ENCODE peak calls at places on chromosomes 12 and 14, in ten cellular contexts. U is foreskin fibroblast, E is choroid plexus epithelial cell, S is body of pancreas, A is psoas muscle, V is testis, D is AG10803, N is transverse colon, C is HFF-Myc, T is fibroblast of lung. M is an unnamed sample.

GRCh38 chr12:124073636-124074035 is 100.6 kb downstream of the ZNF664 start:
- DNase-seq in U (no peak), E (no peak), S (no peak), A (no peak), V (no peak), D (no peak), N (no peak), C (no peak), T (peak; percentile 44), M (no peak)

GRCh38 chr14:68670344-68670725 is 122.5 kb downstream of the ZFP36L1 start:
- DNase-seq in U (no peak), E (no peak), S (peak; percentile 67), A (no peak), V (no peak), D (no peak), N (no peak), C (no peak), T (no peak), M (no peak)

GRCh38 chr14:105878125-105878524 is 351.7 kb downstream of the TMEM121 start:
- DNase-seq in U (no peak), E (no peak), S (peak; percentile 6), A (peak; percentile 5), V (no peak), D (no peak), N (no peak), C (no peak), T (no peak), M (no peak)

GRCh38 chr14:63480599-63480998 is 62.6 kb downstream of the PPP2R5E start:
- DNase-seq in U (no peak), E (no peak), S (no peak), A (no peak), V (no peak), D (no peak), N (no peak), C (no peak), T (no peak), M (no peak)

GRCh38 chr12:23704992-23705943 is 244.2 kb downstream of the SOX5 start:
- DNase-seq in U (no peak), E (no peak), S (no peak), A (no peak), V (no peak), D (no peak), N (no peak), C (no peak), T (no peak), M (no peak)

GRCh38 chr14:31410048-31410654 is 10.2 kb downstream of the HEATR5A start:
- DNase-seq in U (no peak), E (no peak), S (no peak), A (no peak), V (no peak), D (no peak), N (no peak), C (no peak), T (no peak), M (no peak)

GRCh38 chr12:84561362-84561761 is 351.2 kb downstream of the SLC6A15 start:
- DNase-seq in U (peak; percentile 26), E (peak; percentile 13), S (no peak), A (no peak), V (no peak), D (peak; percentile 50), N (no peak), C (no peak), T (no peak), M (peak; percentile 25)

GRCh38 chr12:7026854-7027253 is 8.6 kb upstream of the LPCAT3 start:
- DNase-seq in U (no peak), E (no peak), S (no peak), A (no peak), V (no peak), D (no peak), N (no peak), C (no peak), T (no peak), M (no peak)

GRCh38 chr14:83217492-83217891 is 1683.8 kb upstream of the SEL1L start:
- DNase-seq in U (peak; percentile 76), E (peak; percentile 94), S (no peak), A (no peak), V (no peak), D (peak; percentile 65), N (no peak), C (no peak), T (peak; percentile 1), M (peak; percentile 64)
- TF ChIP-seq CTCF in U (peak; percentile 17), E (peak; percentile 41), S (no peak), A (no peak), V (no peak), D (no peak), N (no peak), C (no peak), T (peak; percentile 15), M (no peak)

GRCh38 chr14:77376771-77377501 is at the start of the genes SAMD15 and TMED8:
- DNase-seq in U (peak; percentile 79), E (peak; percentile 87), S (peak; percentile 78), A (peak; percentile 85), V (peak; percentile 92), D (peak; percentile 81), N (peak; percentile 84), C (peak; percentile 57), T (peak; percentile 84), M (peak; percentile 82)

GRCh38 chr14:77376380-77376770 is 519 bp downstream of the TMED8 start:
- DNase-seq in U (peak; percentile 2), E (peak; percentile 21), S (peak; percentile 17), A (peak; percentile 26), V (peak; percentile 25), D (peak; percentile 14), N (peak; percentile 26), C (no peak), T (peak; percentile 7), M (no peak)

GRCh38 chr14:77375973-77376372 is 921 bp downstream of the TMED8 start:
- DNase-seq in U (no peak), E (no peak), S (no peak), A (no peak), V (no peak), D (no peak), N (no peak), C (no peak), T (no peak), M (no peak)

GRCh38 chr14:77377502-77377844 is 294 bp downstream of the SAMD15 start:
- DNase-seq in U (peak; percentile 2), E (no peak), S (no peak), A (no peak), V (no peak), D (no peak), N (no peak), C (no peak), T (no peak), M (no peak)

DNA sequence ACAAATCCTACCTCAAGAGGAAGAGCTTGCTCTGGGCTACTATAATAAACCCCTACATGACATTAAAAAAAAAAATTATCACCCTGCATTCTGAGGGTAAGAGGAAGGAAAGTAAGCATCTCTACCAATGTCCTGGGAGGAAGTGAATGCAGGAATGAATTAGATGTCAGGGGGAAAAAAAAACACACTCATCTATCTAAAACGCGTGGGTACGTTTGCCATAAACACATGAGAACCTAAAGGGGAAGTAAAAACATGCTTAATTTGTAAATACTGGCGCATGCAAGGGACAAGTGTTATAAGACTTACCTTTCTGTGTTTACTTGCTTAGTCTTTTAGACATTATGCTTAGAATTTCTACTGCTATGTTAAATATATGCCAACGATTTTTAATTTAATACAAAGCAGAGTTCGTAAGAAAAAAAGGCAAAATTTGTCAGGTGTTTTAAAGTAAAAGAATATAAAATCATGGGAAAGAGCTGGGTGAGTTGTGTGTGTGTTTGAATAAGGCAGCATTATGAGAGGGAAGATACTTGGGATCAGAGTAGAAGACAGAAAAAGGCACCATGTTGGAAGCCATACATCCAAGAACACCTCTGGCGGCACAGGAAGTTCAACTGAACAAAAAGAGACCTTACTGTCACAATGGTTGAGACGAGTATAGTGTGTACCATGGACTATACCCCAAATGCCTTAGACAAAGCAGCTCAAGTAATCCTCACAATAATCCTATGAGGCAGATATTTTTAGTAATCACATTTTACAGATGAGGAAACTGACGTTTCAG is 1.5 kb downstream of the TMED8 start:
- DNase-seq in U (no peak), E (no peak), S (no peak), A (no peak), V (no peak), D (no peak), N (no peak), C (no peak), T (no peak), M (no peak)
- H3K4me3 ChIP-seq in U (peak overlapping the region; percentile 78), E (no peak overlapping the region), S (no peak overlapping the region), A (peak overlapping the region; percentile 92), V (no peak overlapping the region), D (peak overlapping the region; percentile 93), N (no peak overlapping the region), C (peak overlapping the region; percentile 60), T (peak overlapping the region; percentile 73), M (peak overlapping the region; percentile 90)

GRCh38 chr12:48177985-48178384 is 5.5 kb upstream of the CCDC184 start:
- DNase-seq in U (no peak), E (no peak), S (no peak), A (no peak), V (no peak), D (no peak), N (no peak), C (no peak), T (no peak), M (no peak)

GRCh38 chr12:48183091-48183875 is at the start of gene CCDC184:
- DNase-seq in U (peak; percentile 72), E (peak; percentile 66), S (peak; percentile 61), A (peak; percentile 48), V (peak; percentile 87), D (peak; percentile 70), N (peak; percentile 60), C (peak; percentile 63), T (peak; percentile 77), M (peak; percentile 71)

GRCh38 chr12:48182659-48183058 is 785 bp upstream of the CCDC184 start:
- DNase-seq in U (no peak), E (no peak), S (no peak), A (no peak), V (no peak), D (no peak), N (no peak), C (no peak), T (no peak), M (no peak)

GRCh38 chr12:48180857-48181495 is 2.5 kb upstream of the CCDC184 start:
- DNase-seq in U (no peak), E (no peak), S (no peak), A (no peak), V (no peak), D (no peak), N (no peak), C (no peak), T (no peak), M (no peak)

DNA sequence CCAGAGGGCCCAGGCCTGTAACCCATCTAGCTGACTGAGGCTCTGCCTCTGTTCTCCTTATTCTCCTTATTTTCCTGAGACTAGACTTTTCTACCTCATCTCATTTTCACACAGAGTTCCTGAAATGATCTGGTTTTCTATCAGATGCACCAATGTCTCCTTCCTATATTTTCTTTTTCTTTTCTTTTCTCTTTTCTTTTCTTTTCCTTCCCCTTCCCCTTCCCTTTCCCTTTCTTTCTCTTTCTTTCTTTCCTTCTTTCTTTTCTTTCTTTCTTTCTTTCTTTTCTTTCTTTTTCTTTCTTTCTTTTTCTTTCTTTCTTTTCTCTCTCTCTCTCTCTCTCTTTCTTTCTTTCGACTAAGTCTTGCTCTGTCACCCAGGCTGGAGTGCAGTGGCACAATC is 3.0 kb upstream of the CCDC184 start:
- DNase-seq in U (no peak), E (no peak), S (no peak), A (no peak), V (no peak), D (no peak), N (no peak), C (no peak), T (no peak), M (no peak)
- TF ChIP-seq CTCF in U (no peak), E (no peak), S (no peak), A (no peak), V (no peak), D (no peak), N (no peak), C (no peak), T (no peak), M (no peak)

DNA sequence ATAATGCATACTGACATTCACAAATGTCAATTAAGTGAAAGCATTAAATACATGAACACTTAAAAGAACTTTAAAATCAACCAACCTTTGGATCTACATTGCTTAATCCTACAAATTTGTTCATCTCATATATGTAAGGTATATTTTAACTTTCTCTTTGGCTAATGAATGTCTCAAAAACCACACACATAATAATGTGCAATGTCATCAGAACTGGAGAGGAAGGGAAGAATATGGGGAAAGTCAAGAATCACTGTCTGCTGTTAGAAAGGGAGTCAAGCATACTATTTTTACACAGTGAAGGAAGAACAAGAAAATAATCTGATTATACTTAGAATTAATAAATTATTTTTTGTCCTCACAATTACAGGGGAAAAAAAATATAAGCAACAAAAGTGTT is 4.9 kb downstream of the GMFB start:
- DNase-seq in U (no peak), E (peak; percentile 36), S (no peak), A (no peak), V (no peak), D (no peak), N (no peak), C (no peak), T (no peak), M (no peak)
- H3K4me3 ChIP-seq in U (no peak overlapping the region), E (no peak overlapping the region), S (no peak overlapping the region), A (no peak overlapping the region), V (no peak overlapping the region), D (no peak overlapping the region), N (no peak overlapping the region), C (no peak overlapping the region), T (no peak overlapping the region), M (no peak overlapping the region)